ENCODE peak calls at places on chromosomes 7 and 10, in seven cellular contexts. One of them, this sample, is unnamed.

GRCh38 chr10:60367014-60367413 is 22.7 kb downstream of the ANK3 start:
- DNase-seq in bronchial epithelial cell: no peak
- DNase-seq in ovary: no peak
- DNase-seq in HFF-Myc: no peak
- DNase-seq in ascending aorta: no peak
- DNase-seq in adipocyte: no peak
- DNase-seq in colonic mucosa: no peak
- DNase-seq in this sample: no peak

GRCh38 chr7:3289996-3290395 is 11.1 kb upstream of the SDK1 start:
- DNase-seq in bronchial epithelial cell: no peak
- DNase-seq in ovary: no peak
- DNase-seq in HFF-Myc: peak
- DNase-seq in ascending aorta: no peak
- DNase-seq in adipocyte: no peak
- DNase-seq in colonic mucosa: no peak
- DNase-seq in this sample: no peak

GRCh38 chr7:30176463-30177090 is 41.8 kb downstream of the MTURN start:
- DNase-seq in bronchial epithelial cell: no peak
- DNase-seq in ovary: no peak
- DNase-seq in HFF-Myc: no peak
- DNase-seq in ascending aorta: no peak
- DNase-seq in adipocyte: no peak
- DNase-seq in colonic mucosa: no peak
- DNase-seq in this sample: no peak

GRCh38 chr10:6047847-6048246 is 14.3 kb downstream of the IL2RA start:
- DNase-seq in bronchial epithelial cell: no peak
- DNase-seq in ovary: no peak
- DNase-seq in HFF-Myc: no peak
- DNase-seq in ascending aorta: no peak
- DNase-seq in adipocyte: no peak
- DNase-seq in colonic mucosa: peak
- DNase-seq in this sample: no peak

GRCh38 chr7:138125119-138125518 is 48.9 kb downstream of the AKR1D1 start:
- DNase-seq in bronchial epithelial cell: peak
- DNase-seq in ovary: no peak
- DNase-seq in HFF-Myc: no peak
- DNase-seq in ascending aorta: no peak
- DNase-seq in adipocyte: no peak
- DNase-seq in colonic mucosa: no peak
- DNase-seq in this sample: no peak

GRCh38 chr7:54967384-54967783 is 51.4 kb upstream of the EGFR start:
- DNase-seq in bronchial epithelial cell: peak
- DNase-seq in ovary: no peak
- DNase-seq in HFF-Myc: no peak
- DNase-seq in ascending aorta: no peak
- DNase-seq in adipocyte: no peak
- DNase-seq in colonic mucosa: no peak
- DNase-seq in this sample: no peak

GRCh38 chr7:109821156-109821555 is 1251.5 kb downstream of the DNAJB9 start:
- DNase-seq in bronchial epithelial cell: no peak
- DNase-seq in ovary: no peak
- DNase-seq in HFF-Myc: no peak
- DNase-seq in ascending aorta: no peak
- DNase-seq in adipocyte: no peak
- DNase-seq in colonic mucosa: no peak
- DNase-seq in this sample: no peak

GRCh38 chr10:11918384-11918783 is 95.2 kb downstream of the PROSER2 start:
- DNase-seq in bronchial epithelial cell: no peak
- DNase-seq in ovary: no peak
- DNase-seq in HFF-Myc: no peak
- DNase-seq in ascending aorta: no peak
- DNase-seq in adipocyte: no peak
- DNase-seq in colonic mucosa: no peak
- DNase-seq in this sample: no peak

GRCh38 chr10:70648427-70648826 is 23.9 kb upstream of the ADAMTS14 start:
- DNase-seq in bronchial epithelial cell: no peak
- DNase-seq in ovary: no peak
- DNase-seq in HFF-Myc: no peak
- DNase-seq in ascending aorta: no peak
- DNase-seq in adipocyte: no peak
- DNase-seq in colonic mucosa: no peak
- DNase-seq in this sample: peak

GRCh38 chr10:95530561-95530960 is 30.6 kb downstream of the SORBS1 start:
- DNase-seq in bronchial epithelial cell: no peak
- DNase-seq in ovary: no peak
- DNase-seq in HFF-Myc: no peak
- DNase-seq in ascending aorta: no peak
- DNase-seq in adipocyte: no peak
- DNase-seq in colonic mucosa: no peak
- DNase-seq in this sample: no peak

GRCh38 chr7:857661-858060 is 18.7 kb upstream of the GET4 start:
- DNase-seq in bronchial epithelial cell: no peak
- DNase-seq in ovary: no peak
- DNase-seq in HFF-Myc: no peak
- DNase-seq in ascending aorta: no peak
- DNase-seq in adipocyte: no peak
- DNase-seq in colonic mucosa: no peak
- DNase-seq in this sample: no peak

GRCh38 chr7:92633211-92633906 is 43.2 kb upstream of the FAM133B start:
- DNase-seq in bronchial epithelial cell: peak
- DNase-seq in ovary: no peak
- DNase-seq in HFF-Myc: peak
- DNase-seq in ascending aorta: peak
- DNase-seq in adipocyte: peak
- DNase-seq in colonic mucosa: peak
- DNase-seq in this sample: peak

GRCh38 chr10:62414359-62414758 is 40.2 kb downstream of the ZNF365 start:
- DNase-seq in bronchial epithelial cell: peak
- DNase-seq in ovary: no peak
- DNase-seq in HFF-Myc: no peak
- DNase-seq in ascending aorta: no peak
- DNase-seq in adipocyte: no peak
- DNase-seq in colonic mucosa: no peak
- DNase-seq in this sample: no peak

GRCh38 chr10:12423896-12424295 is 74.5 kb downstream of the CAMK1D start:
- DNase-seq in bronchial epithelial cell: no peak
- DNase-seq in ovary: no peak
- DNase-seq in HFF-Myc: no peak
- DNase-seq in ascending aorta: no peak
- DNase-seq in adipocyte: no peak
- DNase-seq in colonic mucosa: no peak
- DNase-seq in this sample: no peak

GRCh38 chr10:6576326-6576725 is 3.8 kb downstream of the PRKCQ start:
- DNase-seq in bronchial epithelial cell: no peak
- DNase-seq in ovary: no peak
- DNase-seq in HFF-Myc: no peak
- DNase-seq in ascending aorta: no peak
- DNase-seq in adipocyte: no peak
- DNase-seq in colonic mucosa: no peak
- DNase-seq in this sample: peak

GRCh38 chr7:21869785-21870402 is 75.8 kb downstream of the CDCA7L start:
- DNase-seq in bronchial epithelial cell: peak
- DNase-seq in ovary: no peak
- DNase-seq in HFF-Myc: no peak
- DNase-seq in ascending aorta: no peak
- DNase-seq in adipocyte: no peak
- DNase-seq in colonic mucosa: no peak
- DNase-seq in this sample: no peak

GRCh38 chr7:21867816-21868646 is 77.7 kb downstream of the CDCA7L start:
- DNase-seq in bronchial epithelial cell: no peak
- DNase-seq in ovary: no peak
- DNase-seq in HFF-Myc: no peak
- DNase-seq in ascending aorta: no peak
- DNase-seq in adipocyte: no peak
- DNase-seq in colonic mucosa: no peak
- DNase-seq in this sample: no peak

DNA sequence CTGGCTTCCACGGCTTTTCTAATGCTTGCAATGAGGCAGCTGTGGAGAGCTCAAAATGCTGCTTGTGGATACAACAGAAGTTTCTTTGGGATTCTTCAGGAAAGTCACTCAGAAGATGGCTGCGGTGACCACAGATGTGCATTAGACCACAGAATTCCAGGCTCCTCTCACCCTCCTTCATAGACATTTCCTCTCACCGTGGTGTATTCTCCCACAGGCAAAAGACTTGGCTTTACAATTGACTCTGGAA is 77.1 kb downstream of the CDCA7L start:
- DNase-seq in bronchial epithelial cell: no peak
- DNase-seq in ovary: no peak
- DNase-seq in HFF-Myc: no peak
- DNase-seq in ascending aorta: no peak
- DNase-seq in adipocyte: no peak
- DNase-seq in colonic mucosa: no peak
- DNase-seq in this sample: no peak
- H3K4me3 ChIP-seq in bronchial epithelial cell: no peak
- H3K4me3 ChIP-seq in ovary: no peak
- H3K4me3 ChIP-seq in HFF-Myc: no peak
- H3K4me3 ChIP-seq in ascending aorta: no peak
- H3K4me3 ChIP-seq in adipocyte: no peak
- H3K4me3 ChIP-seq in colonic mucosa: no peak
- H3K4me3 ChIP-seq in this sample: no peak

GRCh38 chr7:154306036-154306435 is 253.8 kb downstream of the DPP6 start:
- DNase-seq in bronchial epithelial cell: no peak
- DNase-seq in ovary: no peak
- DNase-seq in HFF-Myc: no peak
- DNase-seq in ascending aorta: no peak
- DNase-seq in adipocyte: no peak
- DNase-seq in colonic mucosa: no peak
- DNase-seq in this sample: no peak

GRCh38 chr7:154302380-154302779 is 250.2 kb downstream of the DPP6 start:
- DNase-seq in bronchial epithelial cell: no peak
- DNase-seq in ovary: no peak
- DNase-seq in HFF-Myc: no peak
- DNase-seq in ascending aorta: no peak
- DNase-seq in adipocyte: no peak
- DNase-seq in colonic mucosa: no peak
- DNase-seq in this sample: no peak

GRCh38 chr7:154308928-154309327 is 256.7 kb downstream of the DPP6 start:
- DNase-seq in bronchial epithelial cell: no peak
- DNase-seq in ovary: no peak
- DNase-seq in HFF-Myc: no peak
- DNase-seq in ascending aorta: no peak
- DNase-seq in adipocyte: no peak
- DNase-seq in colonic mucosa: no peak
- DNase-seq in this sample: no peak

GRCh38 chr7:154304231-154304630 is 252.0 kb downstream of the DPP6 start:
- DNase-seq in bronchial epithelial cell: no peak
- DNase-seq in ovary: no peak
- DNase-seq in HFF-Myc: no peak
- DNase-seq in ascending aorta: no peak
- DNase-seq in adipocyte: no peak
- DNase-seq in colonic mucosa: no peak
- DNase-seq in this sample: no peak

DNA sequence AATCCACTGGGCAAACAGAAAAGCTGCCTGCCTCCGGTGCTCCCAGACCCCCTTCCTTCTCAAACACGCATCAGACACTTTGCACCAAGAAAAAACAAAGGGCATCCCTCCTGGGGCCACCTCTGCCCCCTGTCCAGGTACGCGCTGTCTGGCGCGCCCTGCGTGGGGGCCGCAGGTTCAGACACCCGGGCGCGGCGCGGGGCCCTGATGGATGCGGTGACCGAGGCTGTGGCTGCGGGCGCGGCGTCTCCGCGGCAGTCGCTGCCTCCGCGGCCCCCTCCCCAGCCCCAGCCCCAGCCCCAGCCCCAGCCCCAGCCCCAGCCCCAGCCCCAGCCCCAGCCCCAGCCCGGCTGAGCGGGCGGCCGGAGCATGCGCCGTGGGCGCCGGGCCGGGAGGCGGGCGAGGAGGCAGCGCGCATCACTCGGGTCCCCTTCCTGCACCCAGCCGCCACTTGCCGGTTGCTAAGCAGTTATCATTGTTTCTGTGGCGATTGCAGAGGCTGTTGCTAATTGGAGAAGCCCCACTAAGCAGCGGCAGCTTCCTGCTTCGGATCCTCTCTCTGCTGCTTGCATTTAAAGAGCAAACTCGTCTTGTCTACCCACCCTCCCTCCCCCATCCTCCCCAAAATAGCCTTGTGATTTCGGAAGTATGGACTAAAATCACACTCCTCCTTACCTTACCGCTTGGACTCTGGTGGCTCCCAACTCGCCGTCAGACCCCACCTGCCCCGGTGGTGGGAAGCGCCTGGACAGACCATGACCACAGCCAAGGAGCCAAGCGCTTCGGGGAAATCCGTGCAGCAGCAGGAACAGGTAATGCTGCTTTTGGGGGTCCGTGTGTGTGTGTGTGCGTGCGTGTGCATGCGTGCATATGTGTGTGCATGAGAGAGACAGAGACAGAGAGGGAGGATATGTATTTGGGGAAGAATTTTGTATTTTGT is 252.8 kb downstream of the DPP6 start:
- DNase-seq in bronchial epithelial cell: no peak
- DNase-seq in ovary: no peak
- DNase-seq in HFF-Myc: no peak
- DNase-seq in ascending aorta: no peak
- DNase-seq in adipocyte: no peak
- DNase-seq in colonic mucosa: no peak
- DNase-seq in this sample: no peak
- H3K4me3 ChIP-seq in bronchial epithelial cell: no peak
- H3K4me3 ChIP-seq in ovary: no peak
- H3K4me3 ChIP-seq in HFF-Myc: no peak
- H3K4me3 ChIP-seq in ascending aorta: no peak
- H3K4me3 ChIP-seq in adipocyte: no peak
- H3K4me3 ChIP-seq in colonic mucosa: no peak
- H3K4me3 ChIP-seq in this sample: no peak

DNA sequence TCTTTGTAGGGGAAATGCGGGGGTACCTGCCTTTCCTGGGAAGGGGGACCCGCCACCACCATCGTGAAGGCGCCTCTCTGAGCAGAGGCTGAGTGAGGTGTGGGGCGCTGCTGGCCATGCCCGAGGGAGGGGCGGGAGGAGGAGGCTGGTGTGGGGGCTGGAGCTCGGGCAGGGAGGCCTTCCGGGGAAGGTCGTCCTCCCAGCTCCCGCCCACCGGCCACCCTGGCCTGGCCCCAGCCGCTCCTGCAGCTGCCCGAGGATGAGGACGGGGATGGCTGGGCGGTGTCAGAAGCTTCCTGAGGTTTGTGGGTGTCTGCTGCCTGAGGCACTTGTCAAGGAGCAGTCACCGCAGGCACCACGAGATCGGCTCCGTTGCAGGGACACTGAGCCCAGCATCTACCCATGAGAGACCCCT is 11.4 kb downstream of the PWWP2B start:
- DNase-seq in bronchial epithelial cell: no peak
- DNase-seq in ovary: peak
- DNase-seq in HFF-Myc: no peak
- DNase-seq in ascending aorta: no peak
- DNase-seq in adipocyte: no peak
- DNase-seq in colonic mucosa: peak
- DNase-seq in this sample: no peak
- H3K4me3 ChIP-seq in bronchial epithelial cell: peak
- H3K4me3 ChIP-seq in ovary: peak
- H3K4me3 ChIP-seq in HFF-Myc: no peak
- H3K4me3 ChIP-seq in ascending aorta: no peak
- H3K4me3 ChIP-seq in adipocyte: no peak
- H3K4me3 ChIP-seq in colonic mucosa: peak
- H3K4me3 ChIP-seq in this sample: no peak

DNA sequence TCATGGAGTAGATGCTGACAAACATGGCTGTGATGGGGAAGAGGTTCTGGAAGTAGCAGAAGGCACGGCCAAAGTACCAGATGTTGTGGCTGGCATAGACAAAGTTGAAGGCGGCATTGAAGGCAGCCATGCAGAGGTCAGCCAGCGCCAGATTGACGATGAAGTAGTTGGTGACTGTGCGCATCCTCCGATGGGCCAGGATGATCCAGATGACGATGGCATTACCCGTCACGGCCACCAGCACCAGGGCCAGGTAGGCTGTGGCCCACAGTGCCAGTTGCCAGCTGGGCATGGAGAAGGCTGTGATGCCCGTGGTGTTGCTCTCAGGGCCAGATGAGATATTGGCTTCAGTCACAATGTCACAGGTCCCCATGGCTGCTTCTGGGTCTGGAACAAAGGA is 767 bp downstream of the TACR2 start:
- DNase-seq in bronchial epithelial cell: no peak
- DNase-seq in ovary: no peak
- DNase-seq in HFF-Myc: no peak
- DNase-seq in ascending aorta: no peak
- DNase-seq in adipocyte: no peak
- DNase-seq in colonic mucosa: no peak
- DNase-seq in this sample: no peak
- H3K4me3 ChIP-seq in bronchial epithelial cell: no peak
- H3K4me3 ChIP-seq in ovary: no peak
- H3K4me3 ChIP-seq in HFF-Myc: no peak
- H3K4me3 ChIP-seq in ascending aorta: no peak
- H3K4me3 ChIP-seq in adipocyte: no peak
- H3K4me3 ChIP-seq in colonic mucosa: no peak
- H3K4me3 ChIP-seq in this sample: no peak

This sample was measured in Jurkat, Clone E6-1.